ENCODE peak calls at places on chromosomes 7 and 10, in five cellular contexts. One of them, this sample, is unnamed.

GRCh38 chr7:47471358-47471703 is 110.6 kb downstream of the TNS3 start:
- DNase-seq in dermis microvascular lymphatic vessel endothelial cell: no peak
- DNase-seq in NCI-H345: no peak
- DNase-seq in spleen: no peak
- DNase-seq in fibroblast of mammary gland: no peak
- DNase-seq in this sample: no peak

GRCh38 chr7:120735791-120736190 is 122.2 kb downstream of the TSPAN12 start:
- DNase-seq in fibroblast of mammary gland: peak; percentile 54
- DNase-seq in dermis microvascular lymphatic vessel endothelial cell: no peak
- DNase-seq in NCI-H345: no peak
- DNase-seq in spleen: no peak
- DNase-seq in this sample: peak; percentile 85

GRCh38 chr10:29949411-29950011 is 109.9 kb downstream of the JCAD start:
- DNase-seq in spleen: no peak
- DNase-seq in dermis microvascular lymphatic vessel endothelial cell: peak; percentile 96
- DNase-seq in NCI-H345: no peak
- DNase-seq in fibroblast of mammary gland: peak; percentile 98
- DNase-seq in this sample: peak; percentile 94

GRCh38 chr7:133481676-133482075 is 228.8 kb downstream of the EXOC4 start:
- DNase-seq in spleen: no peak
- DNase-seq in NCI-H345: no peak
- DNase-seq in fibroblast of mammary gland: peak; percentile 77
- DNase-seq in dermis microvascular lymphatic vessel endothelial cell: peak; percentile 75
- DNase-seq in this sample: peak; percentile 81

GRCh38 chr7:98133621-98134266 is 27.1 kb downstream of the LMTK2 start:
- DNase-seq in dermis microvascular lymphatic vessel endothelial cell: peak; percentile 19
- DNase-seq in spleen: no peak
- DNase-seq in fibroblast of mammary gland: peak; percentile 41
- DNase-seq in NCI-H345: no peak
- DNase-seq in this sample: peak; percentile 26

GRCh38 chr10:104368406-104368805 is 14.8 kb downstream of the CFAP58 start:
- DNase-seq in spleen: no peak
- DNase-seq in fibroblast of mammary gland: no peak
- DNase-seq in dermis microvascular lymphatic vessel endothelial cell: no peak
- DNase-seq in NCI-H345: no peak
- DNase-seq in this sample: no peak

GRCh38 chr7:13851756-13852155 is 137.7 kb downstream of the ETV1 start:
- DNase-seq in NCI-H345: peak; percentile 28
- DNase-seq in fibroblast of mammary gland: peak; percentile 61
- DNase-seq in dermis microvascular lymphatic vessel endothelial cell: no peak
- DNase-seq in spleen: no peak
- DNase-seq in this sample: peak; percentile 85

GRCh38 chr7:73725703-73726466 is 6.4 kb upstream of the STX1A start:
- DNase-seq in fibroblast of mammary gland: peak; percentile 64
- DNase-seq in NCI-H345: peak; percentile 88
- DNase-seq in spleen: peak; percentile 96
- DNase-seq in dermis microvascular lymphatic vessel endothelial cell: peak; percentile 69
- DNase-seq in this sample: peak; percentile 72

GRCh38 chr10:11164806-11165590 is 147.3 kb downstream of the CELF2 start:
- DNase-seq in dermis microvascular lymphatic vessel endothelial cell: peak; percentile 42
- DNase-seq in fibroblast of mammary gland: peak; percentile 94
- DNase-seq in NCI-H345: peak; percentile 46
- DNase-seq in spleen: peak; percentile 94
- DNase-seq in this sample: peak; percentile 75

GRCh38 chr10:63922714-63923317 is 401.6 kb downstream of the REEP3 start:
- DNase-seq in fibroblast of mammary gland: no peak
- DNase-seq in dermis microvascular lymphatic vessel endothelial cell: no peak
- DNase-seq in spleen: no peak
- DNase-seq in NCI-H345: no peak
- DNase-seq in this sample: no peak

GRCh38 chr7:47553309-47553708 is 28.6 kb downstream of the TNS3 start:
- DNase-seq in NCI-H345: no peak
- DNase-seq in dermis microvascular lymphatic vessel endothelial cell: no peak
- DNase-seq in spleen: no peak
- DNase-seq in fibroblast of mammary gland: no peak
- DNase-seq in this sample: no peak

GRCh38 chr7:18864967-18865366 is 252.5 kb downstream of the TWIST1 start:
- DNase-seq in spleen: no peak
- DNase-seq in NCI-H345: no peak
- DNase-seq in fibroblast of mammary gland: no peak
- DNase-seq in dermis microvascular lymphatic vessel endothelial cell: no peak
- DNase-seq in this sample: no peak

GRCh38 chr10:8023321-8023720 is 31.2 kb upstream of the GATA3 start:
- DNase-seq in NCI-H345: no peak
- DNase-seq in fibroblast of mammary gland: no peak
- DNase-seq in dermis microvascular lymphatic vessel endothelial cell: no peak
- DNase-seq in spleen: no peak
- DNase-seq in this sample: no peak

GRCh38 chr10:89175821-89176220 is 31.3 kb downstream of the CH25H start:
- DNase-seq in fibroblast of mammary gland: no peak
- DNase-seq in dermis microvascular lymphatic vessel endothelial cell: no peak
- DNase-seq in spleen: no peak
- DNase-seq in NCI-H345: no peak
- DNase-seq in this sample: no peak

GRCh38 chr10:95331596-95332130 is 40.9 kb upstream of the PDLIM1 start:
- DNase-seq in dermis microvascular lymphatic vessel endothelial cell: no peak
- DNase-seq in spleen: no peak
- DNase-seq in NCI-H345: no peak
- DNase-seq in fibroblast of mammary gland: no peak
- DNase-seq in this sample: no peak

This sample was measured in choroid plexus epithelial cell.